ENCODE peak calls at places on chromosomes 3 and 15, in ten cellular contexts. B, L, S, F, G, C, O, X, A and Q are unnamed samples.

GRCh38 chr3:59451041-59451763 is 401.4 kb upstream of the CFAP20DC start:
- DNase-seq in B (no peak), L (no peak), S (no peak), F (no peak), G (no peak), C (no peak), O (no peak), X (no peak), A (peak), Q (no peak)

GRCh38 chr3:79598594-79598993 is 169.2 kb downstream of the ROBO1 start:
- DNase-seq in B (no peak), L (no peak), S (peak), F (no peak), G (peak), C (no peak), O (no peak), X (no peak), A (no peak), Q (no peak)

GRCh38 chr15:62805502-62805901 is 237.0 kb upstream of the TPM1 start:
- DNase-seq in B (no peak), L (no peak), S (no peak), F (no peak), G (no peak), C (no peak), O (no peak), X (no peak), A (no peak), Q (no peak)

GRCh38 chr3:13301295-13301987 is 118.7 kb downstream of the NUP210 start:
- DNase-seq in B (no peak), L (peak), S (peak), F (peak), G (no peak), C (peak), O (peak), X (no peak), A (no peak), Q (peak)

GRCh38 chr15:51935466-51936118 is 36.0 kb downstream of the LEO1 start:
- DNase-seq in B (no peak), L (no peak), S (no peak), F (no peak), G (no peak), C (no peak), O (no peak), X (no peak), A (no peak), Q (no peak)

GRCh38 chr15:29476503-29477080 is 207.0 kb upstream of the NSMCE3 start:
- DNase-seq in B (no peak), L (no peak), S (no peak), F (no peak), G (no peak), C (no peak), O (no peak), X (no peak), A (no peak), Q (no peak)

GRCh38 chr15:94229591-94230365 is 1.6 kb upstream of the MCTP2 start:
- DNase-seq in B (no peak), L (no peak), S (no peak), F (no peak), G (no peak), C (no peak), O (no peak), X (no peak), A (peak), Q (no peak)

GRCh38 chr15:75325922-75326321 is 9.9 kb upstream of the COMMD4 start:
- DNase-seq in B (no peak), L (no peak), S (no peak), F (no peak), G (no peak), C (no peak), O (no peak), X (no peak), A (no peak), Q (no peak)

GRCh38 chr3:191431160-191431822 is 29.7 kb upstream of the PYDC2 start:
- DNase-seq in B (no peak), L (no peak), S (no peak), F (no peak), G (no peak), C (no peak), O (no peak), X (no peak), A (no peak), Q (no peak)

GRCh38 chr3:64489361-64490044 is 198.3 kb downstream of the ADAMTS9 start:
- DNase-seq in B (no peak), L (no peak), S (no peak), F (no peak), G (peak), C (no peak), O (no peak), X (peak), A (no peak), Q (peak)

GRCh38 chr3:152403632-152404066 is 134.9 kb downstream of the MBNL1 start:
- DNase-seq in B (peak), L (no peak), S (no peak), F (peak), G (no peak), C (peak), O (no peak), X (peak), A (no peak), Q (no peak)

GRCh38 chr15:45026646-45027045 is 3.7 kb downstream of the SORD start:
- DNase-seq in B (no peak), L (no peak), S (no peak), F (no peak), G (no peak), C (no peak), O (no peak), X (no peak), A (no peak), Q (no peak)

GRCh38 chr3:52270252-52270754 is 8.1 kb downstream of the WDR82 start:
- DNase-seq in B (no peak), L (no peak), S (no peak), F (peak), G (no peak), C (no peak), O (no peak), X (no peak), A (no peak), Q (no peak)

GRCh38 chr15:58200739-58201138 is 62.6 kb downstream of the AQP9 start:
- DNase-seq in B (no peak), L (no peak), S (no peak), F (no peak), G (no peak), C (no peak), O (no peak), X (no peak), A (no peak), Q (no peak)

GRCh38 chr3:50256978-50257890 is 11.7 kb upstream of the SEMA3B start:
- DNase-seq in B (no peak), L (no peak), S (no peak), F (peak), G (peak), C (peak), O (no peak), X (no peak), A (no peak), Q (no peak)

GRCh38 chr3:9732753-9733115 is 1.2 kb downstream of the BRPF1 start:
- DNase-seq in B (no peak), L (no peak), S (no peak), F (no peak), G (no peak), C (no peak), O (peak), X (no peak), A (no peak), Q (no peak)

GRCh38 chr3:154792828-154793227 is 287.3 kb upstream of the MME start:
- DNase-seq in B (no peak), L (no peak), S (no peak), F (no peak), G (no peak), C (no peak), O (no peak), X (no peak), A (no peak), Q (no peak)

GRCh38 chr3:118146658-118147375 is 887.8 kb downstream of the IGSF11 start:
- DNase-seq in B (no peak), L (no peak), S (no peak), F (no peak), G (no peak), C (no peak), O (no peak), X (no peak), A (no peak), Q (no peak)

GRCh38 chr15:72932461-72932860 is 119.8 kb upstream of the NEO1 start:
- DNase-seq in B (no peak), L (no peak), S (no peak), F (no peak), G (no peak), C (no peak), O (no peak), X (no peak), A (no peak), Q (no peak)

GRCh38 chr3:184737063-184737462 is 25.2 kb upstream of the MAGEF1 start:
- DNase-seq in B (no peak), L (no peak), S (no peak), F (no peak), G (no peak), C (no peak), O (no peak), X (no peak), A (no peak), Q (no peak)

GRCh38 chr3:141114816-141115458 is 63.8 kb downstream of the SPSB4 start:
- DNase-seq in B (no peak), L (no peak), S (no peak), F (no peak), G (no peak), C (no peak), O (no peak), X (no peak), A (no peak), Q (no peak)

GRCh38 chr3:48428088-48428862 is 1.6 kb downstream of the PLXNB1 start:
- DNase-seq in B (no peak), L (no peak), S (peak), F (no peak), G (peak), C (peak), O (no peak), X (no peak), A (no peak), Q (no peak)

GRCh38 chr3:98679986-98680385 is 83.2 kb upstream of the ST3GAL6 start:
- DNase-seq in B (no peak), L (no peak), S (no peak), F (no peak), G (no peak), C (no peak), O (no peak), X (no peak), A (no peak), Q (no peak)